ENCODE peak calls at places on chromosomes 11 and 22, in nine cellular contexts. G, N, L, M, F, A, U, R and Q are unnamed samples.
A peak's percentile ranks its signal among the peaks of the same experiment; 100 is the strongest.

GRCh38 chr11:14357843-14358728 is 897 bp downstream of the RRAS2 start:
- DNase-seq in G (no peak), N (peak; percentile 14), L (no peak), M (peak; percentile 40), F (peak; percentile 58), A (peak; percentile 53), U (no peak), R (peak; percentile 80), Q (no peak)

GRCh38 chr22:40567106-40567505 is 69.4 kb downstream of the MRTFA start:
- DNase-seq in G (no peak), N (no peak), L (no peak), M (no peak), F (no peak), A (peak; percentile 13), U (peak; percentile 6), R (no peak), Q (no peak)

GRCh38 chr11:67073908-67074307 is 17.3 kb downstream of the RHOD start:
- DNase-seq in G (no peak), N (no peak), L (no peak), M (no peak), F (no peak), A (no peak), U (no peak), R (no peak), Q (no peak)

GRCh38 chr11:8258771-8259170 is 4.9 kb downstream of the LMO1 start:
- DNase-seq in G (no peak), N (no peak), L (no peak), M (no peak), F (peak; percentile 33), A (peak; percentile 49), U (no peak), R (no peak), Q (no peak)

GRCh38 chr11:125300791-125301218 is 136.3 kb downstream of the PKNOX2 start:
- DNase-seq in G (no peak), N (no peak), L (no peak), M (no peak), F (no peak), A (peak; percentile 79), U (peak; percentile 38), R (peak; percentile 73), Q (no peak)

GRCh38 chr22:42437488-42438292 is 5.5 kb upstream of the NFAM1 start:
- DNase-seq in G (peak; percentile 82), N (peak; percentile 73), L (no peak), M (peak; percentile 89), F (peak; percentile 89), A (peak; percentile 56), U (no peak), R (peak; percentile 55), Q (no peak)

GRCh38 chr22:37401401-37401859 is 25.8 kb downstream of the ELFN2 start:
- DNase-seq in G (no peak), N (no peak), L (no peak), M (no peak), F (peak; percentile 73), A (no peak), U (no peak), R (no peak), Q (no peak)

GRCh38 chr11:43130616-43131015 is 181.2 kb upstream of the API5 start:
- DNase-seq in G (no peak), N (no peak), L (no peak), M (no peak), F (no peak), A (no peak), U (no peak), R (no peak), Q (no peak)

GRCh38 chr11:14308114-14308896 is 50.7 kb downstream of the RRAS2 start:
- DNase-seq in G (no peak), N (no peak), L (no peak), M (no peak), F (no peak), A (peak; percentile 18), U (no peak), R (peak; percentile 64), Q (no peak)

GRCh38 chr11:133794205-133794604 is 51.1 kb downstream of the SPATA19 start:
- DNase-seq in G (no peak), N (no peak), L (no peak), M (no peak), F (no peak), A (no peak), U (no peak), R (no peak), Q (no peak)

GRCh38 chr11:134762248-134763029 is 350.4 kb upstream of the B3GAT1 start:
- DNase-seq in G (no peak), N (no peak), L (no peak), M (no peak), F (no peak), A (no peak), U (no peak), R (no peak), Q (no peak)

GRCh38 chr11:26963764-26964163 is 30.1 kb upstream of the FIBIN start:
- DNase-seq in G (no peak), N (no peak), L (no peak), M (no peak), F (no peak), A (no peak), U (no peak), R (no peak), Q (no peak)

GRCh38 chr11:80136991-80137390 is 696.2 kb upstream of the TENM4 start:
- DNase-seq in G (no peak), N (no peak), L (no peak), M (no peak), F (no peak), A (peak; percentile 12), U (no peak), R (peak; percentile 6), Q (no peak)

GRCh38 chr11:62171261-62171723 is 18.7 kb upstream of the SCGB1D1 start:
- DNase-seq in G (peak; percentile 37), N (peak; percentile 51), L (no peak), M (peak; percentile 47), F (peak; percentile 87), A (peak; percentile 78), U (peak; percentile 10), R (peak; percentile 69), Q (peak; percentile 46)

GRCh38 chr22:48185656-48186055 is 1423.2 kb downstream of the TBC1D22A start:
- DNase-seq in G (no peak), N (no peak), L (no peak), M (no peak), F (no peak), A (no peak), U (no peak), R (no peak), Q (no peak)

GRCh38 chr22:40332319-40332781 is 13.9 kb upstream of the ADSL start:
- DNase-seq in G (no peak), N (no peak), L (no peak), M (no peak), F (peak; percentile 14), A (no peak), U (peak; percentile 63), R (peak; percentile 64), Q (no peak)

GRCh38 chr11:132312161-132312560 is 941.7 kb downstream of the NTM start:
- DNase-seq in G (no peak), N (no peak), L (no peak), M (no peak), F (no peak), A (peak; percentile 93), U (peak; percentile 54), R (peak; percentile 49), Q (no peak)

GRCh38 chr11:115716577-115717214 is 212.5 kb upstream of the CADM1 start:
- DNase-seq in G (no peak), N (no peak), L (no peak), M (no peak), F (peak; percentile 76), A (no peak), U (no peak), R (no peak), Q (no peak)

GRCh38 chr22:20128902-20129746 is 2.5 kb upstream of the ZDHHC8 start:
- DNase-seq in G (no peak), N (no peak), L (no peak), M (no peak), F (no peak), A (no peak), U (no peak), R (peak; percentile 39), Q (no peak)

GRCh38 chr11:1449516-1450270 is 36.9 kb downstream of the MOB2 start:
- DNase-seq in G (no peak), N (no peak), L (no peak), M (no peak), F (no peak), A (no peak), U (no peak), R (no peak), Q (no peak)

GRCh38 chr22:43467171-43467570 is 55.4 kb downstream of the MPPED1 start:
- DNase-seq in G (no peak), N (no peak), L (no peak), M (no peak), F (peak; percentile 45), A (no peak), U (no peak), R (no peak), Q (no peak)

GRCh38 chr11:119934866-119935265 is 203.0 kb downstream of the TRIM29 start:
- DNase-seq in G (no peak), N (no peak), L (no peak), M (no peak), F (no peak), A (no peak), U (no peak), R (no peak), Q (no peak)